ENCODE peak calls at places on chromosomes 2 and 18, in ten cellular contexts. One of them, this sample, is unnamed.

GRCh38 chr2:36672199-36672598 is 24.3 kb upstream of the VIT start:
- DNase-seq in thoracic aorta: no peak
- DNase-seq in adrenal gland: no peak
- DNase-seq in K562: no peak
- DNase-seq in psoas muscle: no peak
- DNase-seq in aorta: no peak
- DNase-seq in H7: no peak
- DNase-seq in coronary artery: no peak
- DNase-seq in transverse colon: no peak
- DNase-seq in AG04450: no peak
- DNase-seq in this sample: no peak

GRCh38 chr2:241217320-241218031 is 29.0 kb downstream of the ANO7 start:
- DNase-seq in transverse colon: peak; percentile 68
- DNase-seq in aorta: peak; percentile 82
- DNase-seq in AG04450: no peak
- DNase-seq in H7: peak; percentile 99
- DNase-seq in K562: peak; percentile 87
- DNase-seq in psoas muscle: peak; percentile 74
- DNase-seq in adrenal gland: peak; percentile 80
- DNase-seq in coronary artery: peak; percentile 81
- DNase-seq in thoracic aorta: peak; percentile 13
- DNase-seq in this sample: no peak

GRCh38 chr2:36486546-36487044 is 111.4 kb downstream of the FEZ2 start:
- DNase-seq in H7: no peak
- DNase-seq in transverse colon: no peak
- DNase-seq in adrenal gland: no peak
- DNase-seq in coronary artery: no peak
- DNase-seq in K562: no peak
- DNase-seq in thoracic aorta: no peak
- DNase-seq in psoas muscle: no peak
- DNase-seq in aorta: no peak
- DNase-seq in AG04450: peak; percentile 49
- DNase-seq in this sample: no peak

GRCh38 chr2:7269993-7270392 is 352.8 kb downstream of the RNF144A start:
- DNase-seq in H7: no peak
- DNase-seq in aorta: no peak
- DNase-seq in transverse colon: no peak
- DNase-seq in adrenal gland: no peak
- DNase-seq in K562: no peak
- DNase-seq in AG04450: no peak
- DNase-seq in psoas muscle: no peak
- DNase-seq in coronary artery: no peak
- DNase-seq in thoracic aorta: no peak
- DNase-seq in this sample: no peak

GRCh38 chr2:217559084-217559483 is 443.7 kb downstream of the TNS1 start:
- DNase-seq in adrenal gland: no peak
- DNase-seq in AG04450: no peak
- DNase-seq in transverse colon: no peak
- DNase-seq in aorta: no peak
- DNase-seq in K562: no peak
- DNase-seq in coronary artery: no peak
- DNase-seq in H7: no peak
- DNase-seq in thoracic aorta: no peak
- DNase-seq in psoas muscle: no peak
- DNase-seq in this sample: no peak

GRCh38 chr2:199596549-199596948 is 138.8 kb upstream of the SATB2 start:
- DNase-seq in K562: peak; percentile 13
- DNase-seq in H7: peak; percentile 60
- DNase-seq in psoas muscle: no peak
- DNase-seq in AG04450: no peak
- DNase-seq in thoracic aorta: no peak
- DNase-seq in adrenal gland: peak; percentile 22
- DNase-seq in aorta: no peak
- DNase-seq in transverse colon: peak; percentile 16
- DNase-seq in coronary artery: no peak
- DNase-seq in this sample: no peak

GRCh38 chr2:196230051-196230450 is 58.7 kb upstream of the STK17B start:
- DNase-seq in AG04450: no peak
- DNase-seq in coronary artery: no peak
- DNase-seq in K562: no peak
- DNase-seq in H7: no peak
- DNase-seq in aorta: no peak
- DNase-seq in transverse colon: peak; percentile 42
- DNase-seq in psoas muscle: no peak
- DNase-seq in thoracic aorta: no peak
- DNase-seq in adrenal gland: no peak
- DNase-seq in this sample: no peak

GRCh38 chr2:144374163-144374661 is 145.7 kb downstream of the ZEB2 start:
- DNase-seq in H7: no peak
- DNase-seq in AG04450: no peak
- DNase-seq in adrenal gland: no peak
- DNase-seq in psoas muscle: no peak
- DNase-seq in coronary artery: no peak
- DNase-seq in K562: no peak
- DNase-seq in thoracic aorta: no peak
- DNase-seq in aorta: no peak
- DNase-seq in transverse colon: no peak
- DNase-seq in this sample: no peak

GRCh38 chr2:194819367-194819766 is 837.7 kb upstream of the SLC39A10 start:
- DNase-seq in thoracic aorta: no peak
- DNase-seq in coronary artery: no peak
- DNase-seq in K562: no peak
- DNase-seq in psoas muscle: no peak
- DNase-seq in transverse colon: no peak
- DNase-seq in AG04450: no peak
- DNase-seq in adrenal gland: no peak
- DNase-seq in H7: no peak
- DNase-seq in aorta: no peak
- DNase-seq in this sample: no peak

GRCh38 chr2:199459286-199460100 is 1.8 kb upstream of the SATB2 start:
- DNase-seq in transverse colon: peak; percentile 82
- DNase-seq in H7: peak; percentile 89
- DNase-seq in coronary artery: peak; percentile 91
- DNase-seq in thoracic aorta: no peak
- DNase-seq in K562: peak; percentile 70
- DNase-seq in adrenal gland: peak; percentile 96
- DNase-seq in AG04450: peak; percentile 90
- DNase-seq in aorta: peak; percentile 95
- DNase-seq in psoas muscle: peak; percentile 95
- DNase-seq in this sample: no peak

GRCh38 chr2:219251656-219252055 is 1.4 kb upstream of the TUBA4B start:
- DNase-seq in thoracic aorta: no peak
- DNase-seq in adrenal gland: no peak
- DNase-seq in coronary artery: no peak
- DNase-seq in H7: no peak
- DNase-seq in K562: no peak
- DNase-seq in transverse colon: no peak
- DNase-seq in psoas muscle: no peak
- DNase-seq in AG04450: no peak
- DNase-seq in aorta: no peak
- DNase-seq in this sample: no peak

GRCh38 chr2:42556351-42556890 is 12.0 kb upstream of the MTA3 start:
- DNase-seq in aorta: no peak
- DNase-seq in AG04450: no peak
- DNase-seq in transverse colon: no peak
- DNase-seq in K562: no peak
- DNase-seq in psoas muscle: no peak
- DNase-seq in coronary artery: no peak
- DNase-seq in adrenal gland: no peak
- DNase-seq in H7: no peak
- DNase-seq in thoracic aorta: no peak
- DNase-seq in this sample: no peak

DNA sequence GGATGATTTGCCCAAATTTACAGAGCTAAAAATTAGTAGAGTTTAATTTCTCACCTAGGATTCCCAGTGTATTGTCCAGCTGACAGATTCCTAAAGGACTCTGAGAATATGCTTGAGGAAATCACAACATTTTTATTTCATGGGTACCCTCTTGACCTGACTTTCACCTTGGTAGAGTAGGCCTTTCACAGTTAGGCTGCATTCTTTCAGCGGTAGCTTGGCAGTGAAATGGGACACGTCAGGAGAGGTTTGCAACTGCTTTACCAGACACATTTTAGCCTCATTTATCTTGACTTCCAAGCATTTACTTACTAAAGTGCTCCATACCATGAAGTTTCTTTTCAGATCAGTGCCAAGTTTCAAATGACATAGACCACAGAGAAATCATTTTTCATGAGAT is 938.0 kb upstream of the LRRTM1 start:
- DNase-seq in K562: no peak
- DNase-seq in transverse colon: no peak
- DNase-seq in coronary artery: no peak
- DNase-seq in AG04450: no peak
- DNase-seq in thoracic aorta: no peak
- DNase-seq in psoas muscle: no peak
- DNase-seq in adrenal gland: no peak
- DNase-seq in H7: no peak
- DNase-seq in aorta: no peak
- DNase-seq in this sample: no peak
- H3K4me3 ChIP-seq in K562: no peak overlapping the region
- H3K4me3 ChIP-seq in transverse colon: no peak overlapping the region
- H3K4me3 ChIP-seq in coronary artery: no peak overlapping the region
- H3K4me3 ChIP-seq in AG04450: no peak overlapping the region
- H3K4me3 ChIP-seq in thoracic aorta: no peak overlapping the region
- H3K4me3 ChIP-seq in psoas muscle: no peak overlapping the region
- H3K4me3 ChIP-seq in adrenal gland: no peak overlapping the region
- H3K4me3 ChIP-seq in H7: no peak overlapping the region
- H3K4me3 ChIP-seq in aorta: no peak overlapping the region
- H3K4me3 ChIP-seq in this sample: no peak overlapping the region

DNA sequence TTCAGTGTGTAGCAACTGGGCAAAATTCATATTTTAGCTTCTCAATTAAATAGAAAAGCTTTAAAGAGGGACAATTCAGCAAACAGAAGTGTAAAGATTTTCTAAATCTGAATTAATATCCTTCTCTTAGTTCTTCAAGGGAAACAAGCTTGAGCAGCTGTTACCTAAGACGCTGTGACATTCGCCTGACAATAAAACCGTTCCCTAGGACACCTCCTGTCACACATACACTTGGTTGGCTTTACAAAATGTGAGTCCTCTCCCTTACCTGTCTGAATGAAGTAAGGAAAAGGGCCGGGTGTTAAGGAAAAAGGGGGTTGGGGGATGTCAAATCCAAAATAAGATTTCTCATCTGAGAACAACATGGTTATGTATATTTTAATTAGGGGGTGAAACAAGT is 2.1 kb downstream of the SERTAD2 start:
- DNase-seq in transverse colon: no peak
- DNase-seq in psoas muscle: no peak
- DNase-seq in aorta: no peak
- DNase-seq in K562: no peak
- DNase-seq in coronary artery: no peak
- DNase-seq in H7: no peak
- DNase-seq in thoracic aorta: no peak
- DNase-seq in AG04450: no peak
- DNase-seq in adrenal gland: no peak
- DNase-seq in this sample: no peak
- H3K4me3 ChIP-seq in transverse colon: no peak overlapping the region
- H3K4me3 ChIP-seq in psoas muscle: peak overlapping the region; percentile 82
- H3K4me3 ChIP-seq in aorta: no peak overlapping the region
- H3K4me3 ChIP-seq in K562: peak overlapping the region; percentile 91
- H3K4me3 ChIP-seq in coronary artery: no peak overlapping the region
- H3K4me3 ChIP-seq in H7: no peak overlapping the region
- H3K4me3 ChIP-seq in thoracic aorta: peak overlapping the region; percentile 96
- H3K4me3 ChIP-seq in AG04450: no peak overlapping the region
- H3K4me3 ChIP-seq in adrenal gland: no peak overlapping the region
- H3K4me3 ChIP-seq in this sample: no peak overlapping the region

GRCh38 chr2:102276549-102277201 is 34.7 kb upstream of the IL1RL1 start:
- DNase-seq in H7: no peak
- DNase-seq in aorta: no peak
- DNase-seq in AG04450: no peak
- DNase-seq in K562: no peak
- DNase-seq in coronary artery: no peak
- DNase-seq in adrenal gland: no peak
- DNase-seq in psoas muscle: no peak
- DNase-seq in thoracic aorta: no peak
- DNase-seq in transverse colon: no peak
- DNase-seq in this sample: no peak

GRCh38 chr2:102268529-102269524 is 42.5 kb upstream of the IL1RL1 start:
- DNase-seq in psoas muscle: no peak
- DNase-seq in adrenal gland: no peak
- DNase-seq in transverse colon: no peak
- DNase-seq in K562: no peak
- DNase-seq in H7: no peak
- DNase-seq in aorta: no peak
- DNase-seq in coronary artery: no peak
- DNase-seq in thoracic aorta: no peak
- DNase-seq in AG04450: peak; percentile 75
- DNase-seq in this sample: no peak

GRCh38 chr2:102273619-102274211 is 37.6 kb upstream of the IL1RL1 start:
- DNase-seq in coronary artery: no peak
- DNase-seq in transverse colon: no peak
- DNase-seq in thoracic aorta: no peak
- DNase-seq in AG04450: no peak
- DNase-seq in psoas muscle: no peak
- DNase-seq in K562: no peak
- DNase-seq in aorta: no peak
- DNase-seq in H7: no peak
- DNase-seq in adrenal gland: no peak
- DNase-seq in this sample: no peak

GRCh38 chr2:102267774-102268173 is 43.6 kb upstream of the IL1RL1 start:
- DNase-seq in adrenal gland: no peak
- DNase-seq in K562: no peak
- DNase-seq in transverse colon: no peak
- DNase-seq in psoas muscle: no peak
- DNase-seq in AG04450: no peak
- DNase-seq in H7: no peak
- DNase-seq in aorta: no peak
- DNase-seq in thoracic aorta: no peak
- DNase-seq in coronary artery: no peak
- DNase-seq in this sample: no peak

GRCh38 chr2:102271844-102272243 is 39.5 kb upstream of the IL1RL1 start:
- DNase-seq in adrenal gland: no peak
- DNase-seq in coronary artery: no peak
- DNase-seq in transverse colon: no peak
- DNase-seq in AG04450: no peak
- DNase-seq in aorta: no peak
- DNase-seq in psoas muscle: no peak
- DNase-seq in H7: no peak
- DNase-seq in thoracic aorta: no peak
- DNase-seq in K562: no peak
- DNase-seq in this sample: no peak
- H3K4me3 ChIP-seq in adrenal gland: no peak overlapping the region
- H3K4me3 ChIP-seq in coronary artery: no peak overlapping the region
- H3K4me3 ChIP-seq in transverse colon: no peak overlapping the region
- H3K4me3 ChIP-seq in AG04450: no peak overlapping the region
- H3K4me3 ChIP-seq in aorta: no peak overlapping the region
- H3K4me3 ChIP-seq in psoas muscle: no peak overlapping the region
- H3K4me3 ChIP-seq in H7: no peak overlapping the region
- H3K4me3 ChIP-seq in thoracic aorta: no peak overlapping the region
- H3K4me3 ChIP-seq in K562: no peak overlapping the region
- H3K4me3 ChIP-seq in this sample: no peak overlapping the region

GRCh38 chr18:49563130-49563540 is 1.3 kb downstream of the LIPG start:
- DNase-seq in adrenal gland: no peak
- DNase-seq in thoracic aorta: no peak
- DNase-seq in psoas muscle: no peak
- DNase-seq in H7: no peak
- DNase-seq in K562: no peak
- DNase-seq in aorta: no peak
- DNase-seq in transverse colon: no peak
- DNase-seq in coronary artery: no peak
- DNase-seq in AG04450: no peak
- DNase-seq in this sample: no peak
- H3K4me3 ChIP-seq in adrenal gland: no peak overlapping the region
- H3K4me3 ChIP-seq in thoracic aorta: no peak overlapping the region
- H3K4me3 ChIP-seq in psoas muscle: peak overlapping the region; percentile 57
- H3K4me3 ChIP-seq in H7: peak overlapping the region; percentile 48
- H3K4me3 ChIP-seq in K562: no peak overlapping the region
- H3K4me3 ChIP-seq in aorta: no peak overlapping the region
- H3K4me3 ChIP-seq in transverse colon: peak overlapping the region; percentile 45
- H3K4me3 ChIP-seq in coronary artery: no peak overlapping the region
- H3K4me3 ChIP-seq in AG04450: no peak overlapping the region
- H3K4me3 ChIP-seq in this sample: no peak overlapping the region

This sample was measured in vagina.